ENCODE peak calls at places on chromosomes 11 and 22, in eight cellular contexts. H, A, Z, J, K, L, O and G are unnamed samples.

GRCh38 chr11:96464695-96465307 is 75.0 kb downstream of the JRKL start:
- DNase-seq in H (peak), A (no peak), Z (peak), J (no peak), K (peak), L (peak), O (peak), G (no peak)

GRCh38 chr11:122748968-122749687 is 89.2 kb upstream of the CRTAM start:
- DNase-seq in H (peak), A (no peak), Z (no peak), J (no peak), K (peak), L (peak), O (peak), G (peak)

GRCh38 chr11:91075032-91075695 is 852.3 kb upstream of the CHORDC1 start:
- DNase-seq in H (no peak), A (no peak), Z (no peak), J (no peak), K (no peak), L (no peak), O (no peak), G (no peak)

GRCh38 chr11:119907934-119908760 is 179.1 kb upstream of the NECTIN1 start:
- DNase-seq in H (no peak), A (no peak), Z (no peak), J (no peak), K (no peak), L (no peak), O (peak), G (no peak)

GRCh38 chr22:18947905-18948304 is 11.8 kb upstream of the PRODH start:
- DNase-seq in H (no peak), A (no peak), Z (no peak), J (peak), K (no peak), L (no peak), O (no peak), G (no peak)

GRCh38 chr22:50678218-50678650 is 5.6 kb downstream of the SHANK3 start:
- DNase-seq in H (no peak), A (no peak), Z (no peak), J (no peak), K (no peak), L (no peak), O (no peak), G (no peak)

GRCh38 chr11:57320719-57321387 is 3.9 kb downstream of the TNKS1BP1 start:
- DNase-seq in H (no peak), A (no peak), Z (no peak), J (no peak), K (no peak), L (no peak), O (no peak), G (no peak)

GRCh38 chr11:34052608-34053160 is 1.2 kb downstream of the CAPRIN1 start:
- DNase-seq in H (no peak), A (peak), Z (no peak), J (no peak), K (no peak), L (peak), O (peak), G (no peak)

GRCh38 chr11:122069946-122070345 is 46.1 kb downstream of the BLID start:
- DNase-seq in H (no peak), A (peak), Z (no peak), J (peak), K (no peak), L (peak), O (peak), G (no peak)

GRCh38 chr11:15327786-15328231 is 213.1 kb downstream of the INSC start:
- DNase-seq in H (no peak), A (peak), Z (no peak), J (peak), K (no peak), L (peak), O (peak), G (no peak)

GRCh38 chr11:17277024-17277584 is 565 bp downstream of the NUCB2 start:
- DNase-seq in H (no peak), A (no peak), Z (no peak), J (no peak), K (no peak), L (peak), O (peak), G (no peak)

GRCh38 chr22:27836181-27836580 is 34.6 kb upstream of the MN1 start:
- DNase-seq in H (no peak), A (no peak), Z (no peak), J (no peak), K (no peak), L (no peak), O (peak), G (no peak)

GRCh38 chr22:48478529-48479265 is 1349.0 kb downstream of the BRD1 start:
- DNase-seq in H (no peak), A (no peak), Z (no peak), J (no peak), K (no peak), L (no peak), O (no peak), G (no peak)

GRCh38 chr11:17347676-17348075 is 3.9 kb upstream of the NCR3LG1 start:
- DNase-seq in H (no peak), A (no peak), Z (no peak), J (no peak), K (no peak), L (no peak), O (no peak), G (no peak)

GRCh38 chr11:65777241-65777640 is 3.5 kb downstream of the AP5B1 start:
- DNase-seq in H (no peak), A (no peak), Z (no peak), J (no peak), K (no peak), L (no peak), O (no peak), G (no peak)

GRCh38 chr11:57427692-57428082 is 766 bp upstream of the SLC43A3 start:
- DNase-seq in H (no peak), A (no peak), Z (no peak), J (no peak), K (no peak), L (no peak), O (no peak), G (no peak)

GRCh38 chr11:134313821-134314607 is 17.8 kb upstream of the GLB1L2 start:
- DNase-seq in H (no peak), A (no peak), Z (no peak), J (no peak), K (no peak), L (no peak), O (no peak), G (no peak)

GRCh38 chr11:134760307-134760706 is 348.3 kb upstream of the B3GAT1 start:
- DNase-seq in H (no peak), A (no peak), Z (no peak), J (no peak), K (no peak), L (no peak), O (peak), G (no peak)

GRCh38 chr22:43242627-43243026 is 55.7 kb upstream of the TTLL12 start:
- DNase-seq in H (no peak), A (no peak), Z (no peak), J (no peak), K (no peak), L (no peak), O (no peak), G (no peak)

GRCh38 chr11:19723572-19724342 is 11.1 kb downstream of the NAV2 start:
- DNase-seq in H (peak), A (no peak), Z (peak), J (no peak), K (no peak), L (peak), O (no peak), G (peak)

GRCh38 chr11:22787565-22788162 is 41.9 kb downstream of the SVIP start:
- DNase-seq in H (peak), A (no peak), Z (peak), J (no peak), K (no peak), L (peak), O (peak), G (peak)

GRCh38 chr11:126751242-126751641 is 249.3 kb downstream of the KIRREL3 start:
- DNase-seq in H (no peak), A (no peak), Z (no peak), J (no peak), K (no peak), L (no peak), O (no peak), G (no peak)

GRCh38 chr22:29750559-29750958 is 16.2 kb downstream of the ZMAT5 start:
- DNase-seq in H (no peak), A (no peak), Z (no peak), J (no peak), K (no peak), L (no peak), O (no peak), G (no peak)

GRCh38 chr11:223921-224320 is 12.2 kb downstream of the SIRT3 start:
- DNase-seq in H (no peak), A (no peak), Z (no peak), J (no peak), K (no peak), L (no peak), O (no peak), G (no peak)

GRCh38 chr11:32893091-32893946 is 708 bp downstream of the QSER1 start:
- DNase-seq in H (peak), A (peak), Z (no peak), J (peak), K (peak), L (peak), O (peak), G (peak)

GRCh38 chr11:125442946-125443345 is 53.1 kb downstream of the FEZ1 start:
- DNase-seq in H (no peak), A (no peak), Z (no peak), J (no peak), K (no peak), L (no peak), O (no peak), G (no peak)

GRCh38 chr11:82936261-82936660 is 34.7 kb downstream of the DDIAS start:
- DNase-seq in H (no peak), A (no peak), Z (no peak), J (no peak), K (no peak), L (peak), O (no peak), G (no peak)

GRCh38 chr11:116202922-116203321 is 569.9 kb downstream of the BUD13 start:
- DNase-seq in H (no peak), A (no peak), Z (no peak), J (no peak), K (no peak), L (no peak), O (no peak), G (no peak)

GRCh38 chr11:130609121-130610035 is 160.9 kb downstream of the ADAMTS15 start:
- DNase-seq in H (no peak), A (no peak), Z (no peak), J (peak), K (no peak), L (no peak), O (peak), G (no peak)

GRCh38 chr22:30423296-30423958 is 2.1 kb upstream of the MTFP1 start:
- DNase-seq in H (no peak), A (no peak), Z (no peak), J (no peak), K (no peak), L (no peak), O (no peak), G (peak)

GRCh38 chr11:7383406-7383805 is 101.9 kb upstream of the OLFML1 start:
- DNase-seq in H (no peak), A (no peak), Z (no peak), J (no peak), K (no peak), L (no peak), O (no peak), G (no peak)

GRCh38 chr11:133659542-133660201 is 127.4 kb upstream of the OPCML start:
- DNase-seq in H (no peak), A (no peak), Z (no peak), J (peak), K (no peak), L (no peak), O (no peak), G (no peak)

GRCh38 chr22:17272511-17272991 is 53.3 kb upstream of the ADA2 start:
- DNase-seq in H (no peak), A (no peak), Z (no peak), J (peak), K (no peak), L (no peak), O (no peak), G (no peak)

GRCh38 chr11:86632499-86633269 is 39.7 kb downstream of the ME3 start:
- DNase-seq in H (no peak), A (no peak), Z (peak), J (peak), K (peak), L (peak), O (peak), G (no peak)

GRCh38 chr11:32435511-32435946 is at the start of gene WT1:
- DNase-seq in H (no peak), A (no peak), Z (no peak), J (peak), K (peak), L (no peak), O (peak), G (no peak)